ENCODE peak calls at places on chromosomes 6 and 20, in four cellular contexts. One of them, this sample, is unnamed.

GRCh38 chr20:36214684-36215256 is 21.5 kb upstream of the AAR2 start:
- DNase-seq in MV-4-11: peak; percentile 24
- DNase-seq in A549: peak; percentile 54
- DNase-seq in BJ: no peak
- DNase-seq in this sample: peak; percentile 28

GRCh38 chr20:59071224-59071623 is 28.6 kb upstream of the PRELID3B start:
- DNase-seq in BJ: no peak
- DNase-seq in A549: no peak
- DNase-seq in MV-4-11: peak; percentile 60
- DNase-seq in this sample: no peak

GRCh38 chr20:25020901-25021301 is 28.4 kb upstream of the APMAP start:
- DNase-seq in MV-4-11: no peak
- DNase-seq in A549: no peak
- DNase-seq in BJ: no peak
- DNase-seq in this sample: no peak

GRCh38 chr20:32626859-32627636 is 41.9 kb upstream of the NOL4L start:
- DNase-seq in A549: no peak
- DNase-seq in BJ: no peak
- DNase-seq in MV-4-11: peak; percentile 49
- DNase-seq in this sample: no peak

GRCh38 chr6:127518212-127518709 is 874 bp downstream of the MTCL3 start:
- DNase-seq in BJ: no peak
- DNase-seq in MV-4-11: no peak
- DNase-seq in A549: peak; percentile 22
- DNase-seq in this sample: no peak

GRCh38 chr20:60055740-60056139 is 97.5 kb downstream of the CDH26 start:
- DNase-seq in BJ: no peak
- DNase-seq in A549: no peak
- DNase-seq in MV-4-11: peak; percentile 98
- DNase-seq in this sample: peak; percentile 10

GRCh38 chr6:31791324-31792089 is 4.0 kb downstream of the VARS1 start:
- DNase-seq in BJ: no peak
- DNase-seq in MV-4-11: peak; percentile 45
- DNase-seq in A549: peak; percentile 77
- DNase-seq in this sample: peak; percentile 78

GRCh38 chr6:150006961-150007464 is 18.3 kb downstream of the RAET1L start:
- DNase-seq in BJ: no peak
- DNase-seq in A549: no peak
- DNase-seq in MV-4-11: no peak
- DNase-seq in this sample: peak; percentile 21

GRCh38 chr6:125747589-125748533 is 1.6 kb upstream of the HEY2 start:
- DNase-seq in BJ: no peak
- DNase-seq in A549: no peak
- DNase-seq in MV-4-11: no peak
- DNase-seq in this sample: peak; percentile 72

GRCh38 chr6:76683985-76684384 is 611.5 kb upstream of the IMPG1 start:
- DNase-seq in BJ: no peak
- DNase-seq in A549: no peak
- DNase-seq in MV-4-11: no peak
- DNase-seq in this sample: no peak

GRCh38 chr20:20950620-20951019 is 155.5 kb downstream of the LINC00237 start:
- DNase-seq in A549: no peak
- DNase-seq in MV-4-11: no peak
- DNase-seq in BJ: no peak
- DNase-seq in this sample: no peak

This sample was measured in cardiac muscle cell.